ENCODE peak calls at places on chromosome 5, in ten cellular contexts. One of them, this sample, is unnamed. For H3K27me3, the result is how much of the 10 kb centered on the place peaks cover.

GRCh38 chr5:143008809-143009521 is 238.8 kb downstream of the ARHGAP26 start:
- DNase-seq in stomach: peak
- DNase-seq in psoas muscle: no peak
- DNase-seq in ovary: no peak
- DNase-seq in neural progenitor cell: no peak
- DNase-seq in PC-3: peak
- DNase-seq in kidney epithelial cell: peak
- DNase-seq in tibial nerve: no peak
- DNase-seq in upper lobe of right lung: no peak
- DNase-seq in prostate gland: no peak
- DNase-seq in this sample: peak

GRCh38 chr5:88248743-88249540 is 19.7 kb downstream of the TMEM161B start:
- DNase-seq in upper lobe of right lung: no peak
- DNase-seq in psoas muscle: no peak
- DNase-seq in PC-3: no peak
- DNase-seq in kidney epithelial cell: no peak
- DNase-seq in prostate gland: no peak
- DNase-seq in ovary: no peak
- DNase-seq in tibial nerve: no peak
- DNase-seq in neural progenitor cell: no peak
- DNase-seq in stomach: no peak
- DNase-seq in this sample: no peak

GRCh38 chr5:107826311-107827000 is 155.7 kb upstream of the EFNA5 start:
- DNase-seq in psoas muscle: no peak
- DNase-seq in upper lobe of right lung: no peak
- DNase-seq in kidney epithelial cell: no peak
- DNase-seq in stomach: no peak
- DNase-seq in prostate gland: no peak
- DNase-seq in neural progenitor cell: peak
- DNase-seq in PC-3: no peak
- DNase-seq in ovary: no peak
- DNase-seq in tibial nerve: no peak
- DNase-seq in this sample: no peak

GRCh38 chr5:159582756-159583523 is 252.7 kb upstream of the IL12B start:
- DNase-seq in kidney epithelial cell: peak
- DNase-seq in upper lobe of right lung: no peak
- DNase-seq in ovary: no peak
- DNase-seq in stomach: no peak
- DNase-seq in psoas muscle: no peak
- DNase-seq in tibial nerve: no peak
- DNase-seq in prostate gland: no peak
- DNase-seq in neural progenitor cell: no peak
- DNase-seq in PC-3: peak
- DNase-seq in this sample: no peak

GRCh38 chr5:146466521-146467349 is 19.6 kb downstream of the TCERG1 start:
- DNase-seq in ovary: no peak
- DNase-seq in PC-3: peak
- DNase-seq in neural progenitor cell: peak
- DNase-seq in psoas muscle: no peak
- DNase-seq in kidney epithelial cell: no peak
- DNase-seq in upper lobe of right lung: no peak
- DNase-seq in prostate gland: no peak
- DNase-seq in stomach: no peak
- DNase-seq in tibial nerve: no peak
- DNase-seq in this sample: no peak

GRCh38 chr5:5699062-5699461 is 276.6 kb downstream of the ICE1 start:
- DNase-seq in stomach: no peak
- DNase-seq in kidney epithelial cell: no peak
- DNase-seq in PC-3: no peak
- DNase-seq in upper lobe of right lung: no peak
- DNase-seq in ovary: no peak
- DNase-seq in neural progenitor cell: peak
- DNase-seq in prostate gland: no peak
- DNase-seq in tibial nerve: no peak
- DNase-seq in psoas muscle: no peak
- DNase-seq in this sample: no peak

GRCh38 chr5:10753178-10753577 is 7.9 kb downstream of the DAP start:
- DNase-seq in prostate gland: no peak
- DNase-seq in PC-3: no peak
- DNase-seq in ovary: no peak
- DNase-seq in neural progenitor cell: no peak
- DNase-seq in psoas muscle: no peak
- DNase-seq in tibial nerve: no peak
- DNase-seq in stomach: no peak
- DNase-seq in kidney epithelial cell: no peak
- DNase-seq in upper lobe of right lung: no peak
- DNase-seq in this sample: no peak

GRCh38 chr5:72392326-72392733 is 72.2 kb downstream of the PTCD2 start:
- DNase-seq in neural progenitor cell: no peak
- DNase-seq in upper lobe of right lung: no peak
- DNase-seq in PC-3: peak
- DNase-seq in psoas muscle: no peak
- DNase-seq in ovary: no peak
- DNase-seq in stomach: no peak
- DNase-seq in prostate gland: peak
- DNase-seq in kidney epithelial cell: no peak
- DNase-seq in tibial nerve: no peak
- DNase-seq in this sample: no peak

GRCh38 chr5:165642366-165642765 is 2136.9 kb downstream of the MAT2B start:
- DNase-seq in prostate gland: no peak
- DNase-seq in stomach: no peak
- DNase-seq in PC-3: no peak
- DNase-seq in neural progenitor cell: no peak
- DNase-seq in tibial nerve: no peak
- DNase-seq in psoas muscle: no peak
- DNase-seq in kidney epithelial cell: no peak
- DNase-seq in upper lobe of right lung: no peak
- DNase-seq in ovary: no peak
- DNase-seq in this sample: no peak

GRCh38 chr5:5979362-5979760 is 399.0 kb downstream of the MED10 start:
- DNase-seq in tibial nerve: no peak
- DNase-seq in prostate gland: no peak
- DNase-seq in upper lobe of right lung: no peak
- DNase-seq in stomach: no peak
- DNase-seq in PC-3: peak
- DNase-seq in neural progenitor cell: no peak
- DNase-seq in ovary: no peak
- DNase-seq in kidney epithelial cell: peak
- DNase-seq in psoas muscle: no peak
- DNase-seq in this sample: no peak

GRCh38 chr5:39826051-39826450 is 401.3 kb upstream of the DAB2 start:
- DNase-seq in neural progenitor cell: no peak
- DNase-seq in ovary: no peak
- DNase-seq in upper lobe of right lung: no peak
- DNase-seq in tibial nerve: no peak
- DNase-seq in PC-3: no peak
- DNase-seq in stomach: no peak
- DNase-seq in kidney epithelial cell: no peak
- DNase-seq in prostate gland: no peak
- DNase-seq in psoas muscle: no peak
- DNase-seq in this sample: no peak

GRCh38 chr5:123708074-123708806 is 196.3 kb downstream of the CSNK1G3 start:
- DNase-seq in kidney epithelial cell: no peak
- DNase-seq in stomach: no peak
- DNase-seq in tibial nerve: peak
- DNase-seq in upper lobe of right lung: no peak
- DNase-seq in neural progenitor cell: no peak
- DNase-seq in PC-3: peak
- DNase-seq in ovary: no peak
- DNase-seq in psoas muscle: no peak
- DNase-seq in prostate gland: no peak
- DNase-seq in this sample: no peak

GRCh38 chr5:64942460-64942859 is 173.7 kb downstream of the CWC27 start:
- DNase-seq in psoas muscle: no peak
- DNase-seq in kidney epithelial cell: no peak
- DNase-seq in prostate gland: no peak
- DNase-seq in neural progenitor cell: no peak
- DNase-seq in tibial nerve: no peak
- DNase-seq in ovary: no peak
- DNase-seq in stomach: no peak
- DNase-seq in upper lobe of right lung: no peak
- DNase-seq in PC-3: no peak
- DNase-seq in this sample: no peak

DNA sequence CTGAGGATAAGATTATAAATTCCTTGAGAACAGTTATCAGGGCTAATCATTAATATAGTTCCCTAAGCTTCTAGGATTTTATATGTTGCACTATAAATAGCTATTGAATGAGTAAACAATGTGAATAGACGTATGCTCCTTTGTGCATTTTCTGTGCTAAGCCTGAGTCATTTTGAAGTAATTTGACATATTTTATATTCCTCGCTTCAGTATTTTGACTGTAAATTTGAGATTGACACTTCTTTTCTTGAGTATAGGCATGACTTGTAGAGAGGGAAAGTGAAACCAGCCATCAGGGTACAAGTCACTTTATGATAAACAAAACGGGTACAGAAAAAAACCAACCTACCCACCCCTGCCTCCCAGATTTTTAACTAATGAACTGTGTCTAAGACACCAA is 367.7 kb upstream of the PRR16 start:
- DNase-seq in ovary: no peak
- DNase-seq in PC-3: peak
- DNase-seq in tibial nerve: no peak
- DNase-seq in stomach: no peak
- DNase-seq in prostate gland: no peak
- DNase-seq in kidney epithelial cell: peak
- DNase-seq in upper lobe of right lung: no peak
- DNase-seq in neural progenitor cell: no peak
- DNase-seq in psoas muscle: no peak
- DNase-seq in this sample: no peak
- H3K4me3 ChIP-seq in ovary: no peak
- H3K4me3 ChIP-seq in PC-3: peak
- H3K4me3 ChIP-seq in tibial nerve: no peak
- H3K4me3 ChIP-seq in stomach: peak
- H3K4me3 ChIP-seq in prostate gland: no peak
- H3K4me3 ChIP-seq in kidney epithelial cell: no peak
- H3K4me3 ChIP-seq in upper lobe of right lung: no peak
- H3K4me3 ChIP-seq in neural progenitor cell: no peak
- H3K4me3 ChIP-seq in psoas muscle: peak
- H3K4me3 ChIP-seq in this sample: no peak

DNA sequence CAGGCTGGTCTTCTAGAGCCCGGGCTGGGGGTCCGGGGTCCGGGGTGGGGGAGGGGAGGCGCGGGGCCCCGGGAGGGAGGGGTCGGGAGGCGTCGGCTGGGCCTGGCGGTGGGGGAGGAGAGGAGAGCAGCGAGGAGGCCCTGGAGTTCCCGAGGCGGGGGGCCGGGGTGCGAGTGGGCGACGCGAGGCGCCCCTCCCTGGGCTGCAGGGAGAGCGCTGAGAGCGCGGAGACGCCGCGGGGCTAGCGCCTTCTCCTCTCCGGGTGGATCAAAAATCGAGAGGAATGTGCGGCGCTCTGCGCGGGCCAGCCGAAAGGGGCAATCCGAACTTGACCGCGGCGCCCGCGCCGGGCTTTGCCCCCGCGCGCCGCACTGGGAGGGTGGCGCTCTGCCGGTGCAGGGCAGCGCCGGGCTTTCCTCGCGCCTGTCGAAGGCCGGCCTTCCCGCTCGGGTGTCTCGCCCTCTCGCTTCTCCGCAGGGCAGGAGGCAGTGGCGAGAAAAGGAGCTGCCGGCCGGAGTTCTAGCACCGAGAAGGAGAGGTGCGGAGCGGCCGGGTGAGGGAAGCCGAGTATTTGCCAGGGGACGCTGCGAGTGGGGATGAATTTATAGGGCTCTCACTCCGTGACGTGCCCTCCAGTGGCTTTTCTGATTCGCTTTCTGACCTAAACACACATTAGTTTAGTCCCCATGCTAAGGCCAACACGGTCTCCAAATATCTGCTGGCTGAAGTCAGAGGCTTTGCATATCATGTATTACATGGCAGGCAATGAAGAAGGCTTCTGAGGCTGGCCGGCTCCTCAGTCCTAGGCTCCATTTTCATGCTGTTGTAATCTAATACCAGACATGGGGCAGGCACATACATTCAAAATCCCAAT is at the start of gene GDNF:
- DNase-seq in psoas muscle: peak
- DNase-seq in upper lobe of right lung: peak
- DNase-seq in PC-3: peak
- DNase-seq in prostate gland: no peak
- DNase-seq in kidney epithelial cell: no peak
- DNase-seq in neural progenitor cell: peak
- DNase-seq in ovary: peak
- DNase-seq in stomach: peak
- DNase-seq in tibial nerve: no peak
- DNase-seq in this sample: no peak
- H3K27me3 ChIP-seq in psoas muscle: under half
- H3K27me3 ChIP-seq in upper lobe of right lung: half or more
- H3K27me3 ChIP-seq in PC-3: half or more
- H3K27me3 ChIP-seq in prostate gland: under half
- H3K27me3 ChIP-seq in kidney epithelial cell: under half
- H3K27me3 ChIP-seq in neural progenitor cell: half or more
- H3K27me3 ChIP-seq in ovary: under half
- H3K27me3 ChIP-seq in stomach: half or more
- H3K27me3 ChIP-seq in tibial nerve: under half
- H3K27me3 ChIP-seq in this sample: half or more

DNA sequence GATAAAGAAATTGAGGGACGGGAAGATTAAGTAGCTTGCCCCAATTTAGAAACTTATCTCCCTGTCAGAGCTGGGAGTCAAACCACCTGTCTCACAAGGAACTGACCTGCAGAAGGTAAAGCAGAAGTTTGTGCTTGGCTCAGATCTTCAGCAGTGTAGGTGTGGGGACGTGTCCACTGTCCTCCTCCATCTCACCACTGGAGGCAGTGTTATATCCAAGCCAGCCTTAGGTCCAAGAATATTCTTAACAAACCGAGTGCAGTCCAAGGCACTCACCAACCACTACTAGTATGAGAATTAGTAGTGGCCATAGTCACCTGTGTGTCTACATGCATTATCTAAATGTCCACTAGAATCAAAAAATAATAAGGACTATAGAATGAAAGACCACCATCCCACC is 86.3 kb upstream of the IRX1 start:
- DNase-seq in PC-3: no peak
- DNase-seq in upper lobe of right lung: no peak
- DNase-seq in prostate gland: no peak
- DNase-seq in kidney epithelial cell: no peak
- DNase-seq in tibial nerve: no peak
- DNase-seq in stomach: no peak
- DNase-seq in ovary: no peak
- DNase-seq in psoas muscle: no peak
- DNase-seq in neural progenitor cell: no peak
- DNase-seq in this sample: no peak
- TF ChIP-seq CTCF in PC-3: no peak
- TF ChIP-seq CTCF in upper lobe of right lung: peak
- TF ChIP-seq CTCF in prostate gland: no peak
- TF ChIP-seq CTCF in kidney epithelial cell: no peak
- TF ChIP-seq CTCF in tibial nerve: no peak
- TF ChIP-seq CTCF in stomach: no peak
- TF ChIP-seq CTCF in ovary: no peak
- TF ChIP-seq CTCF in psoas muscle: no peak
- TF ChIP-seq CTCF in neural progenitor cell: peak
- TF ChIP-seq CTCF in this sample: no peak

DNA sequence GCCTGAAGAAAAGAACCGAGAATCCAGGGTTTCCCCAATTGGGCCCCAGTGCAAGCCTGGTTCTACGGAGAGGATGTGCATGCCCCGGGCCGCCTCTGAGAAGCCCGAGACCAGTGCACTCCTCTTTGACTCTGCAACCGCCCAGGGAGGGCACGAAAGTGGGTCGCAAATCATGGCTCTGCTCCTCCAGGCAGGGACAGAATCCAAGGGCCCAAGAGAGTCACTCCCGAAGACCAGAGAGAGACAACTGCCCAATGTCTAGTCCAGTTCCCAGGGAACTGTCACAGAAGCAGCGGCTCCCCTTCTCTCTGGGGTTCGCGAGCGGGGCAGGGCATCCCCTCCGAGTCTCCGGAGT is 107.8 kb downstream of the PSD2 start:
- DNase-seq in neural progenitor cell: peak
- DNase-seq in kidney epithelial cell: no peak
- DNase-seq in PC-3: no peak
- DNase-seq in upper lobe of right lung: peak
- DNase-seq in ovary: no peak
- DNase-seq in tibial nerve: no peak
- DNase-seq in stomach: no peak
- DNase-seq in prostate gland: no peak
- DNase-seq in psoas muscle: no peak
- DNase-seq in this sample: no peak
- H3K4me3 ChIP-seq in neural progenitor cell: peak
- H3K4me3 ChIP-seq in kidney epithelial cell: no peak
- H3K4me3 ChIP-seq in PC-3: no peak
- H3K4me3 ChIP-seq in upper lobe of right lung: peak
- H3K4me3 ChIP-seq in ovary: peak
- H3K4me3 ChIP-seq in tibial nerve: peak
- H3K4me3 ChIP-seq in stomach: peak
- H3K4me3 ChIP-seq in prostate gland: peak
- H3K4me3 ChIP-seq in psoas muscle: peak
- H3K4me3 ChIP-seq in this sample: peak

This sample was measured in dorsolateral prefrontal cortex.